ENCODE peak calls at places on chromosomes 3 and 15, in five cellular contexts. One of them, this sample, is unnamed.

GRCh38 chr3:192851821-192852352 is 65.8 kb downstream of the MB21D2 start:
- DNase-seq in SHP77 treated with DMSO at 0.1 percent for 48 hours: no peak
- DNase-seq in dermis microvascular lymphatic vessel endothelial cell: no peak
- DNase-seq in RPMI7951: peak
- DNase-seq in nephron progenitor cell: no peak
- DNase-seq in this sample: peak

GRCh38 chr3:197542741-197543454 is 12.9 kb downstream of the BDH1 start:
- DNase-seq in SHP77 treated with DMSO at 0.1 percent for 48 hours: no peak
- DNase-seq in dermis microvascular lymphatic vessel endothelial cell: no peak
- DNase-seq in RPMI7951: no peak
- DNase-seq in nephron progenitor cell: no peak
- DNase-seq in this sample: no peak

GRCh38 chr3:62833538-62833937 is 41.7 kb downstream of the CADPS start:
- DNase-seq in SHP77 treated with DMSO at 0.1 percent for 48 hours: no peak
- DNase-seq in dermis microvascular lymphatic vessel endothelial cell: no peak
- DNase-seq in RPMI7951: peak
- DNase-seq in nephron progenitor cell: no peak
- DNase-seq in this sample: no peak

GRCh38 chr3:98855811-98856400 is 45.6 kb downstream of the DCBLD2 start:
- DNase-seq in SHP77 treated with DMSO at 0.1 percent for 48 hours: no peak
- DNase-seq in dermis microvascular lymphatic vessel endothelial cell: no peak
- DNase-seq in RPMI7951: peak
- DNase-seq in nephron progenitor cell: no peak
- DNase-seq in this sample: peak

GRCh38 chr3:170180107-170180951 is 1.2 kb downstream of the PHC3 start:
- DNase-seq in SHP77 treated with DMSO at 0.1 percent for 48 hours: no peak
- DNase-seq in dermis microvascular lymphatic vessel endothelial cell: no peak
- DNase-seq in RPMI7951: peak
- DNase-seq in nephron progenitor cell: no peak
- DNase-seq in this sample: peak

GRCh38 chr15:78938608-78939488 is 6.0 kb downstream of the CTSH start:
- DNase-seq in SHP77 treated with DMSO at 0.1 percent for 48 hours: no peak
- DNase-seq in dermis microvascular lymphatic vessel endothelial cell: no peak
- DNase-seq in RPMI7951: no peak
- DNase-seq in nephron progenitor cell: no peak
- DNase-seq in this sample: no peak

GRCh38 chr3:44960387-44961026 is 15.5 kb downstream of the ZDHHC3 start:
- DNase-seq in SHP77 treated with DMSO at 0.1 percent for 48 hours: no peak
- DNase-seq in dermis microvascular lymphatic vessel endothelial cell: no peak
- DNase-seq in RPMI7951: no peak
- DNase-seq in nephron progenitor cell: no peak
- DNase-seq in this sample: no peak

GRCh38 chr3:27254896-27255295 is 114.3 kb downstream of the NEK10 start:
- DNase-seq in SHP77 treated with DMSO at 0.1 percent for 48 hours: no peak
- DNase-seq in dermis microvascular lymphatic vessel endothelial cell: no peak
- DNase-seq in RPMI7951: no peak
- DNase-seq in nephron progenitor cell: no peak
- DNase-seq in this sample: no peak

GRCh38 chr3:181793006-181793405 is 81.3 kb downstream of the SOX2 start:
- DNase-seq in SHP77 treated with DMSO at 0.1 percent for 48 hours: no peak
- DNase-seq in dermis microvascular lymphatic vessel endothelial cell: no peak
- DNase-seq in RPMI7951: no peak
- DNase-seq in nephron progenitor cell: no peak
- DNase-seq in this sample: no peak

GRCh38 chr15:30921781-30922371 is 18.2 kb downstream of the FAN1 start:
- DNase-seq in SHP77 treated with DMSO at 0.1 percent for 48 hours: no peak
- DNase-seq in dermis microvascular lymphatic vessel endothelial cell: no peak
- DNase-seq in RPMI7951: no peak
- DNase-seq in nephron progenitor cell: peak
- DNase-seq in this sample: peak

GRCh38 chr15:88480981-88481380 is 13.5 kb downstream of the MRPS11 start:
- DNase-seq in SHP77 treated with DMSO at 0.1 percent for 48 hours: no peak
- DNase-seq in dermis microvascular lymphatic vessel endothelial cell: no peak
- DNase-seq in RPMI7951: no peak
- DNase-seq in nephron progenitor cell: no peak
- DNase-seq in this sample: no peak

GRCh38 chr3:187705164-187705563 is 2.8 kb upstream of the RTP2 start:
- DNase-seq in SHP77 treated with DMSO at 0.1 percent for 48 hours: no peak
- DNase-seq in dermis microvascular lymphatic vessel endothelial cell: no peak
- DNase-seq in RPMI7951: no peak
- DNase-seq in nephron progenitor cell: no peak
- DNase-seq in this sample: no peak

GRCh38 chr15:48722764-48723661 is 77.5 kb upstream of the FBN1 start:
- DNase-seq in SHP77 treated with DMSO at 0.1 percent for 48 hours: no peak
- DNase-seq in dermis microvascular lymphatic vessel endothelial cell: peak
- DNase-seq in RPMI7951: peak
- DNase-seq in nephron progenitor cell: no peak
- DNase-seq in this sample: peak

GRCh38 chr3:135736740-135737139 is 228.8 kb upstream of the PPP2R3A start:
- DNase-seq in SHP77 treated with DMSO at 0.1 percent for 48 hours: no peak
- DNase-seq in dermis microvascular lymphatic vessel endothelial cell: no peak
- DNase-seq in RPMI7951: peak
- DNase-seq in nephron progenitor cell: no peak
- DNase-seq in this sample: peak

GRCh38 chr3:53845103-53845880 is 927 bp downstream of the CHDH start:
- DNase-seq in SHP77 treated with DMSO at 0.1 percent for 48 hours: no peak
- DNase-seq in dermis microvascular lymphatic vessel endothelial cell: no peak
- DNase-seq in RPMI7951: no peak
- DNase-seq in nephron progenitor cell: no peak
- DNase-seq in this sample: peak

GRCh38 chr3:36497234-36497633 is 116.9 kb downstream of the STAC start:
- DNase-seq in SHP77 treated with DMSO at 0.1 percent for 48 hours: no peak
- DNase-seq in dermis microvascular lymphatic vessel endothelial cell: no peak
- DNase-seq in RPMI7951: no peak
- DNase-seq in nephron progenitor cell: no peak
- DNase-seq in this sample: no peak

GRCh38 chr15:63484433-63484832 is 20.0 kb upstream of the USP3 start:
- DNase-seq in SHP77 treated with DMSO at 0.1 percent for 48 hours: no peak
- DNase-seq in dermis microvascular lymphatic vessel endothelial cell: no peak
- DNase-seq in RPMI7951: no peak
- DNase-seq in nephron progenitor cell: no peak
- DNase-seq in this sample: no peak

GRCh38 chr3:54122046-54122801 is at the start of gene CACNA2D3:
- DNase-seq in SHP77 treated with DMSO at 0.1 percent for 48 hours: no peak
- DNase-seq in dermis microvascular lymphatic vessel endothelial cell: no peak
- DNase-seq in RPMI7951: peak
- DNase-seq in nephron progenitor cell: peak
- DNase-seq in this sample: peak

GRCh38 chr3:136266468-136266867 is 16.3 kb downstream of the PCCB start:
- DNase-seq in SHP77 treated with DMSO at 0.1 percent for 48 hours: no peak
- DNase-seq in dermis microvascular lymphatic vessel endothelial cell: no peak
- DNase-seq in RPMI7951: peak
- DNase-seq in nephron progenitor cell: no peak
- DNase-seq in this sample: peak

GRCh38 chr3:141368062-141368924 is at the start of gene ZBTB38:
- DNase-seq in SHP77 treated with DMSO at 0.1 percent for 48 hours: peak
- DNase-seq in dermis microvascular lymphatic vessel endothelial cell: peak
- DNase-seq in RPMI7951: peak
- DNase-seq in nephron progenitor cell: peak
- DNase-seq in this sample: peak

GRCh38 chr15:51401065-51401780 is 59.8 kb downstream of the GLDN start:
- DNase-seq in SHP77 treated with DMSO at 0.1 percent for 48 hours: no peak
- DNase-seq in dermis microvascular lymphatic vessel endothelial cell: no peak
- DNase-seq in RPMI7951: no peak
- DNase-seq in nephron progenitor cell: no peak
- DNase-seq in this sample: no peak